ENCODE peak calls at places on chromosome X, in seven cellular contexts. E is GM23248; F is stimulated activated naive CD4-positive, alpha-beta T cell; G is AG09319; B is hypothalamus; U is M059J; K is CD4-positive, alpha-beta T cell. P is an unnamed sample.
A peak's percentile ranks its signal among the peaks of the same experiment; 100 is the strongest.

GRCh38 chrX:130014356-130014755 is 31.9 kb downstream of the BCORL1 start:
- DNase-seq in E (no peak), F (no peak), G (no peak), B (no peak), U (no peak), K (no peak), P (no peak)

GRCh38 chrX:119194631-119195030 is 41.5 kb upstream of the PGRMC1 start:
- DNase-seq in E (peak; percentile 54), F (no peak), G (no peak), B (no peak), U (peak; percentile 40), K (no peak), P (peak; percentile 40)

GRCh38 chrX:136608295-136608933 is 39.5 kb upstream of the CD40LG start:
- DNase-seq in E (peak; percentile 39), F (peak; percentile 62), G (no peak), B (peak; percentile 3), U (peak; percentile 49), K (peak; percentile 49), P (peak; percentile 30)

GRCh38 chrX:6557690-6558089 is 22.8 kb upstream of the VCX3A start:
- DNase-seq in E (no peak), F (no peak), G (no peak), B (no peak), U (no peak), K (no peak), P (no peak)

GRCh38 chrX:63764946-63765345 is 20.1 kb downstream of the ARHGEF9 start:
- DNase-seq in E (peak; percentile 54), F (no peak), G (no peak), B (no peak), U (peak; percentile 83), K (no peak), P (no peak)

GRCh38 chrX:11334165-11334564 is 41.0 kb downstream of the AMELX start:
- DNase-seq in E (no peak), F (no peak), G (no peak), B (no peak), U (peak; percentile 19), K (no peak), P (no peak)

GRCh38 chrX:107935200-107935599 is 47.0 kb downstream of the TEX13B start:
- DNase-seq in E (peak; percentile 43), F (no peak), G (no peak), B (no peak), U (peak; percentile 27), K (no peak), P (peak; percentile 17)

GRCh38 chrX:145729635-145730034 is 88.0 kb upstream of the SLITRK2 start:
- DNase-seq in E (no peak), F (no peak), G (no peak), B (no peak), U (no peak), K (no peak), P (peak; percentile 0)

GRCh38 chrX:129768186-129768585 is 11.6 kb upstream of the SASH3 start:
- DNase-seq in E (no peak), F (no peak), G (no peak), B (no peak), U (no peak), K (no peak), P (no peak)

GRCh38 chrX:65596270-65596669 is 61.7 kb upstream of the LAS1L start:
- DNase-seq in E (peak; percentile 78), F (peak; percentile 30), G (no peak), B (peak; percentile 1), U (peak; percentile 89), K (peak; percentile 25), P (peak; percentile 44)

GRCh38 chrX:19731307-19731706 is 156.1 kb downstream of the SH3KBP1 start:
- DNase-seq in E (no peak), F (no peak), G (no peak), B (no peak), U (no peak), K (no peak), P (no peak)

GRCh38 chrX:71989768-71990167 is 79.1 kb downstream of the NHSL2 start:
- DNase-seq in E (peak; percentile 87), F (no peak), G (no peak), B (no peak), U (peak; percentile 23), K (no peak), P (peak; percentile 94)

GRCh38 chrX:24023972-24024664 is 2.9 kb downstream of the KLHL15 start:
- DNase-seq in E (peak; percentile 52), F (no peak), G (no peak), B (no peak), U (peak; percentile 25), K (no peak), P (peak; percentile 25)

GRCh38 chrX:23334871-23335599 is 386 bp downstream of the PTCHD1 start:
- DNase-seq in E (no peak), F (no peak), G (no peak), B (no peak), U (no peak), K (no peak), P (no peak)

GRCh38 chrX:72621619-72622485 is 49.2 kb upstream of the HDAC8 start:
- DNase-seq in E (peak; percentile 71), F (no peak), G (no peak), B (no peak), U (peak; percentile 61), K (no peak), P (peak; percentile 59)

GRCh38 chrX:72714471-72714916 is 388 bp upstream of the PHKA1 start:
- DNase-seq in E (peak; percentile 75), F (no peak), G (peak; percentile 12), B (peak; percentile 11), U (peak; percentile 38), K (no peak), P (peak; percentile 86)

GRCh38 chrX:142702749-142703148 is 323.0 kb upstream of the SPANXN4 start:
- DNase-seq in E (no peak), F (no peak), G (no peak), B (no peak), U (no peak), K (no peak), P (no peak)

GRCh38 chrX:41758391-41758790 is 34.4 kb downstream of the GPR82 start:
- DNase-seq in E (no peak), F (no peak), G (no peak), B (no peak), U (no peak), K (no peak), P (no peak)

GRCh38 chrX:41956027-41956426 is 32.7 kb upstream of the CASK start:
- DNase-seq in E (peak; percentile 16), F (no peak), G (no peak), B (no peak), U (no peak), K (no peak), P (no peak)

GRCh38 chrX:42807393-42807792 is 29.4 kb upstream of the PPP1R2C start:
- DNase-seq in E (no peak), F (no peak), G (no peak), B (no peak), U (no peak), K (no peak), P (no peak)

GRCh38 chrX:134460005-134460860 is at the start of gene HPRT1:
- DNase-seq in E (peak; percentile 87), F (peak; percentile 75), G (peak; percentile 25), B (peak; percentile 43), U (peak; percentile 83), K (peak; percentile 72), P (peak; percentile 64)

GRCh38 chrX:119570351-119570835 is 4.0 kb upstream of the UBE2A start:
- DNase-seq in E (no peak), F (no peak), G (no peak), B (no peak), U (no peak), K (no peak), P (no peak)

GRCh38 chrX:19121466-19121865 is 802 bp downstream of the ADGRG2 start:
- DNase-seq in E (no peak), F (no peak), G (no peak), B (no peak), U (no peak), K (no peak), P (no peak)

GRCh38 chrX:123424546-123424945 is 240.5 kb downstream of the GRIA3 start:
- DNase-seq in E (peak; percentile 78), F (no peak), G (no peak), B (no peak), U (peak; percentile 88), K (no peak), P (peak; percentile 64)

GRCh38 chrX:107713205-107714195 is 62.1 kb downstream of the TSC22D3 start:
- DNase-seq in E (peak; percentile 35), F (peak; percentile 73), G (no peak), B (no peak), U (peak; percentile 22), K (no peak), P (no peak)

GRCh38 chrX:70998402-70999027 is 67.6 kb upstream of the SLC7A3 start:
- DNase-seq in E (peak; percentile 30), F (peak; percentile 9), G (peak; percentile 8), B (no peak), U (peak; percentile 60), K (no peak), P (peak; percentile 66)

P was measured in fibroblast of the aortic adventitia.